ENCODE peak calls at places on chromosomes 4 and X, in six cellular contexts. M is SW480, A is AG04449, D is lower lobe of right lung, H is NB4, Z is HepG2. W is an unnamed sample.

GRCh38 chr4:123230061-123230460 is 166.5 kb upstream of the SPRY1 start:
- DNase-seq in M (no peak), A (no peak), D (no peak), H (no peak), Z (no peak), W (no peak)

GRCh38 chrX:74080165-74080564 is 223.8 kb upstream of the ZCCHC13 start:
- DNase-seq in M (no peak), A (no peak), D (no peak), H (no peak), Z (no peak), W (no peak)

GRCh38 chr4:76956961-76957738 is 7.6 kb downstream of the SEPTIN11 start:
- DNase-seq in M (no peak), A (no peak), D (no peak), H (no peak), Z (peak), W (peak)

GRCh38 chr4:47617607-47618006 is 132.5 kb downstream of the ATP10D start:
- DNase-seq in M (no peak), A (no peak), D (no peak), H (no peak), Z (no peak), W (no peak)

GRCh38 chrX:154727418-154728323 is 23.2 kb downstream of the GAB3 start:
- DNase-seq in M (no peak), A (no peak), D (peak), H (peak), Z (no peak), W (no peak)

GRCh38 chrX:11105080-11105479 is 6.1 kb upstream of the HCCS start:
- DNase-seq in M (no peak), A (no peak), D (no peak), H (no peak), Z (no peak), W (no peak)

GRCh38 chr4:76447326-76447954 is 12.4 kb downstream of the SHROOM3 start:
- DNase-seq in M (no peak), A (peak), D (no peak), H (no peak), Z (no peak), W (no peak)

GRCh38 chr4:158131037-158131436 is 41.8 kb downstream of the GASK1B start:
- DNase-seq in M (no peak), A (no peak), D (no peak), H (no peak), Z (no peak), W (no peak)

GRCh38 chr4:80188801-80189458 is 8.4 kb upstream of the PRDM8 start:
- DNase-seq in M (no peak), A (no peak), D (no peak), H (no peak), Z (no peak), W (no peak)

GRCh38 chrX:7927259-7928167 is at the start of gene PNPLA4:
- DNase-seq in M (peak), A (no peak), D (peak), H (peak), Z (peak), W (peak)

GRCh38 chr4:105715692-105716278 is 7.2 kb downstream of the GSTCD start:
- DNase-seq in M (peak), A (no peak), D (no peak), H (peak), Z (peak), W (peak)

GRCh38 chrX:123976671-123977316 is 15.3 kb downstream of the STAG2 start:
- DNase-seq in M (peak), A (no peak), D (no peak), H (peak), Z (peak), W (peak)

GRCh38 chr4:162457071-162457865 is 293.5 kb upstream of the FSTL5 start:
- DNase-seq in M (no peak), A (no peak), D (no peak), H (no peak), Z (no peak), W (no peak)

GRCh38 chrX:138255373-138255772 is 456.1 kb downstream of the FGF13 start:
- DNase-seq in M (no peak), A (no peak), D (no peak), H (no peak), Z (no peak), W (no peak)

GRCh38 chrX:1153940-1154339 is 58.5 kb downstream of the CRLF2 start:
- DNase-seq in M (peak), A (no peak), D (no peak), H (no peak), Z (no peak), W (no peak)

GRCh38 chrX:30580641-30581040 is 3.1 kb upstream of the TASL start:
- DNase-seq in M (no peak), A (no peak), D (no peak), H (peak), Z (no peak), W (no peak)

GRCh38 chr4:113162089-113162488 is 112.6 kb downstream of the ANK2 start:
- DNase-seq in M (no peak), A (no peak), D (no peak), H (no peak), Z (no peak), W (no peak)

GRCh38 chrX:112820364-112821308 is 20.0 kb downstream of the AMOT start:
- DNase-seq in M (peak), A (no peak), D (no peak), H (no peak), Z (no peak), W (peak)

GRCh38 chr4:141391771-141392170 is 171.1 kb downstream of the ZNF330 start:
- DNase-seq in M (no peak), A (no peak), D (no peak), H (no peak), Z (no peak), W (no peak)

GRCh38 chr4:22216278-22216677 is 267.7 kb upstream of the KCNIP4 start:
- DNase-seq in M (no peak), A (no peak), D (no peak), H (no peak), Z (no peak), W (no peak)

GRCh38 chrX:10631416-10632145 is 11.2 kb upstream of the MID1 start:
- DNase-seq in M (no peak), A (no peak), D (no peak), H (no peak), Z (no peak), W (no peak)

GRCh38 chr4:34422472-34422871 is 1821.8 kb downstream of the ARAP2 start:
- DNase-seq in M (no peak), A (no peak), D (no peak), H (no peak), Z (no peak), W (peak)

GRCh38 chrX:45261005-45261404 is 60.3 kb upstream of the DIPK2B start:
- DNase-seq in M (no peak), A (no peak), D (no peak), H (no peak), Z (no peak), W (no peak)

GRCh38 chrX:132059973-132060540 is 37.0 kb downstream of the STK26 start:
- DNase-seq in M (no peak), A (no peak), D (no peak), H (no peak), Z (no peak), W (no peak)

GRCh38 chrX:119654112-119654531 is 38.8 kb downstream of the SEPTIN6 start:
- DNase-seq in M (no peak), A (no peak), D (no peak), H (peak), Z (no peak), W (peak)

GRCh38 chrX:23478561-23478960 is 143.9 kb downstream of the PTCHD1 start:
- DNase-seq in M (no peak), A (no peak), D (no peak), H (no peak), Z (no peak), W (no peak)

W was measured in hepatocyte.